ENCODE peak calls at places on chromosomes 4 and X, in five cellular contexts. V is EL; X is head of caudate nucleus; N is CD4-positive, alpha-beta T cell; G is RWPE1. M is an unnamed sample.

GRCh38 chr4:10115657-10116624 is 658 bp downstream of the WDR1 start:
- DNase-seq in V (peak; percentile 69), X (peak; percentile 36), N (peak; percentile 67), G (peak; percentile 73), M (no peak)

GRCh38 chr4:125434136-125434535 is 119.4 kb downstream of the FAT4 start:
- DNase-seq in V (peak; percentile 2), X (no peak), N (no peak), G (no peak), M (no peak)

GRCh38 chrX:42832764-42833549 is 55.0 kb upstream of the PPP1R2C start:
- DNase-seq in V (no peak), X (no peak), N (no peak), G (no peak), M (no peak)

GRCh38 chrX:38803609-38804480 is 2.6 kb downstream of the MID1IP1 start:
- DNase-seq in V (peak; percentile 80), X (peak; percentile 90), N (peak; percentile 53), G (peak; percentile 76), M (peak; percentile 92)

GRCh38 chr4:5474756-5475155 is 233.6 kb downstream of the EVC2 start:
- DNase-seq in V (peak; percentile 70), X (no peak), N (no peak), G (peak; percentile 17), M (peak; percentile 30)

GRCh38 chr4:55255171-55255570 is 90.9 kb upstream of the SRD5A3 start:
- DNase-seq in V (peak; percentile 49), X (no peak), N (no peak), G (no peak), M (no peak)

GRCh38 chrX:136750364-136750763 is 30.4 kb downstream of the ARHGEF6 start:
- DNase-seq in V (no peak), X (no peak), N (no peak), G (peak; percentile 2), M (no peak)

GRCh38 chr4:120839974-120840751 is 82.4 kb downstream of the PRDM5 start:
- DNase-seq in V (no peak), X (no peak), N (no peak), G (no peak), M (no peak)

GRCh38 chr4:53586121-53586816 is 5.0 kb downstream of the LNX1 start:
- DNase-seq in V (peak; percentile 95), X (no peak), N (no peak), G (peak; percentile 70), M (peak; percentile 51)

GRCh38 chrX:9988762-9989161 is 21.6 kb downstream of the CLDN34 start:
- DNase-seq in V (no peak), X (no peak), N (no peak), G (peak; percentile 3), M (peak; percentile 20)

GRCh38 chrX:37684426-37684825 is 1.2 kb upstream of the XK start:
- DNase-seq in V (no peak), X (no peak), N (no peak), G (no peak), M (no peak)

GRCh38 chr4:159765402-159765801 is 662.5 kb downstream of the RAPGEF2 start:
- DNase-seq in V (peak; percentile 37), X (no peak), N (no peak), G (peak; percentile 1), M (no peak)

GRCh38 chr4:93740890-93741289 is 87.7 kb upstream of the ATOH1 start:
- DNase-seq in V (no peak), X (no peak), N (no peak), G (no peak), M (no peak)

GRCh38 chr4:122689972-122690371 is 42.5 kb upstream of the BBS12 start:
- DNase-seq in V (no peak), X (no peak), N (no peak), G (no peak), M (no peak)

GRCh38 chr4:76219299-76220055 is 5.9 kb upstream of the SCARB2 start:
- DNase-seq in V (peak; percentile 47), X (no peak), N (no peak), G (peak; percentile 44), M (no peak)

GRCh38 chr4:3257125-3257690 is 8.2 kb downstream of the MSANTD1 start:
- DNase-seq in V (no peak), X (peak; percentile 27), N (no peak), G (peak; percentile 65), M (no peak)